ENCODE peak calls at places on chromosomes 2 and 18, in six cellular contexts. One of them, this sample, is unnamed.

GRCh38 chr2:217466104-217466503 is 536.7 kb downstream of the TNS1 start:
- DNase-seq in GM12878: no peak
- DNase-seq in K562: no peak
- DNase-seq in GM12891: no peak
- DNase-seq in HepG2: no peak
- DNase-seq in H1: no peak
- DNase-seq in this sample: no peak

GRCh38 chr2:127047054-127047453 is 59.9 kb downstream of the BIN1 start:
- DNase-seq in GM12878: no peak
- DNase-seq in K562: no peak
- DNase-seq in GM12891: no peak
- DNase-seq in HepG2: no peak
- DNase-seq in H1: no peak
- DNase-seq in this sample: no peak

GRCh38 chr18:3456686-3457069 is 6.7 kb downstream of the TGIF1 start:
- DNase-seq in GM12878: no peak
- DNase-seq in K562: no peak
- DNase-seq in GM12891: no peak
- DNase-seq in HepG2: peak
- DNase-seq in H1: no peak
- DNase-seq in this sample: no peak

GRCh38 chr2:111250448-111251030 is 129.8 kb downstream of the BCL2L11 start:
- DNase-seq in GM12878: no peak
- DNase-seq in K562: no peak
- DNase-seq in GM12891: no peak
- DNase-seq in HepG2: peak
- DNase-seq in H1: no peak
- DNase-seq in this sample: no peak

GRCh38 chr2:36570416-36570815 is 27.6 kb downstream of the FEZ2 start:
- DNase-seq in GM12878: no peak
- DNase-seq in K562: no peak
- DNase-seq in GM12891: no peak
- DNase-seq in HepG2: no peak
- DNase-seq in H1: no peak
- DNase-seq in this sample: no peak

GRCh38 chr18:58559427-58560186 is 69.3 kb downstream of the ALPK2 start:
- DNase-seq in GM12878: no peak
- DNase-seq in K562: no peak
- DNase-seq in GM12891: no peak
- DNase-seq in HepG2: no peak
- DNase-seq in H1: no peak
- DNase-seq in this sample: no peak

GRCh38 chr18:43061816-43062215 is 53.7 kb downstream of the RIT2 start:
- DNase-seq in GM12878: no peak
- DNase-seq in K562: no peak
- DNase-seq in GM12891: no peak
- DNase-seq in HepG2: no peak
- DNase-seq in H1: no peak
- DNase-seq in this sample: no peak

GRCh38 chr2:125745514-125745913 is 910.4 kb upstream of the GYPC start:
- DNase-seq in GM12878: peak
- DNase-seq in K562: peak
- DNase-seq in GM12891: no peak
- DNase-seq in HepG2: peak
- DNase-seq in H1: peak
- DNase-seq in this sample: no peak

GRCh38 chr18:9575558-9575957 is 38.8 kb downstream of the PPP4R1 start:
- DNase-seq in GM12878: no peak
- DNase-seq in K562: peak
- DNase-seq in GM12891: no peak
- DNase-seq in HepG2: peak
- DNase-seq in H1: no peak
- DNase-seq in this sample: peak

GRCh38 chr2:170017848-170018492 is 160.0 kb upstream of the MYO3B start:
- DNase-seq in GM12878: no peak
- DNase-seq in K562: no peak
- DNase-seq in GM12891: no peak
- DNase-seq in HepG2: no peak
- DNase-seq in H1: no peak
- DNase-seq in this sample: no peak

GRCh38 chr2:19435815-19436214 is 77.4 kb upstream of the OSR1 start:
- DNase-seq in GM12878: no peak
- DNase-seq in K562: no peak
- DNase-seq in GM12891: no peak
- DNase-seq in HepG2: no peak
- DNase-seq in H1: no peak
- DNase-seq in this sample: no peak

GRCh38 chr2:71597749-71598148 is 144.4 kb downstream of the DYSF start:
- DNase-seq in GM12878: no peak
- DNase-seq in K562: no peak
- DNase-seq in GM12891: no peak
- DNase-seq in HepG2: no peak
- DNase-seq in H1: no peak
- DNase-seq in this sample: no peak

GRCh38 chr2:134905168-134905567 is 13.5 kb upstream of the CCNT2 start:
- DNase-seq in GM12878: no peak
- DNase-seq in K562: no peak
- DNase-seq in GM12891: no peak
- DNase-seq in HepG2: no peak
- DNase-seq in H1: no peak
- DNase-seq in this sample: no peak

GRCh38 chr18:824179-824578 is 12.1 kb upstream of the YES1 start:
- DNase-seq in GM12878: no peak
- DNase-seq in K562: peak
- DNase-seq in GM12891: no peak
- DNase-seq in HepG2: peak
- DNase-seq in H1: no peak
- DNase-seq in this sample: no peak

GRCh38 chr2:232632904-232633412 is 446 bp upstream of the EFHD1 start:
- DNase-seq in GM12878: no peak
- DNase-seq in K562: peak
- DNase-seq in GM12891: no peak
- DNase-seq in HepG2: no peak
- DNase-seq in H1: no peak
- DNase-seq in this sample: no peak

GRCh38 chr2:215680605-215681598 is 245.0 kb upstream of the FN1 start:
- DNase-seq in GM12878: peak
- DNase-seq in K562: no peak
- DNase-seq in GM12891: no peak
- DNase-seq in HepG2: peak
- DNase-seq in H1: no peak
- DNase-seq in this sample: no peak

GRCh38 chr18:3153107-3153704 is 66.6 kb downstream of the MYOM1 start:
- DNase-seq in GM12878: peak
- DNase-seq in K562: no peak
- DNase-seq in GM12891: no peak
- DNase-seq in HepG2: peak
- DNase-seq in H1: no peak
- DNase-seq in this sample: no peak

GRCh38 chr18:77422974-77423373 is 173.3 kb downstream of the GALR1 start:
- DNase-seq in GM12878: no peak
- DNase-seq in K562: no peak
- DNase-seq in GM12891: no peak
- DNase-seq in HepG2: no peak
- DNase-seq in H1: no peak
- DNase-seq in this sample: no peak

GRCh38 chr2:51971136-51971535 is 939.2 kb upstream of the NRXN1 start:
- DNase-seq in GM12878: no peak
- DNase-seq in K562: no peak
- DNase-seq in GM12891: no peak
- DNase-seq in HepG2: no peak
- DNase-seq in H1: no peak
- DNase-seq in this sample: no peak

GRCh38 chr18:48227206-48227605 is 182.0 kb downstream of the ZBTB7C start:
- DNase-seq in GM12878: no peak
- DNase-seq in K562: no peak
- DNase-seq in GM12891: no peak
- DNase-seq in HepG2: no peak
- DNase-seq in H1: no peak
- DNase-seq in this sample: no peak

GRCh38 chr2:232327089-232328037 is 51.2 kb upstream of the ALPP start:
- DNase-seq in GM12878: no peak
- DNase-seq in K562: peak
- DNase-seq in GM12891: peak
- DNase-seq in HepG2: peak
- DNase-seq in H1: peak
- DNase-seq in this sample: peak

GRCh38 chr18:715626-716025 is 3.2 kb upstream of the ENOSF1 start:
- DNase-seq in GM12878: no peak
- DNase-seq in K562: no peak
- DNase-seq in GM12891: no peak
- DNase-seq in HepG2: no peak
- DNase-seq in H1: no peak
- DNase-seq in this sample: no peak

GRCh38 chr2:64799592-64800252 is 146.0 kb upstream of the SERTAD2 start:
- DNase-seq in GM12878: no peak
- DNase-seq in K562: no peak
- DNase-seq in GM12891: no peak
- DNase-seq in HepG2: no peak
- DNase-seq in H1: no peak
- DNase-seq in this sample: no peak

GRCh38 chr2:44310287-44310686 is 35.0 kb downstream of the SLC3A1 start:
- DNase-seq in GM12878: no peak
- DNase-seq in K562: no peak
- DNase-seq in GM12891: no peak
- DNase-seq in HepG2: no peak
- DNase-seq in H1: no peak
- DNase-seq in this sample: no peak

GRCh38 chr2:232568161-232568560 is 17.7 kb downstream of the EIF4E2 start:
- DNase-seq in GM12878: no peak
- DNase-seq in K562: no peak
- DNase-seq in GM12891: no peak
- DNase-seq in HepG2: no peak
- DNase-seq in H1: no peak
- DNase-seq in this sample: no peak

GRCh38 chr2:180291060-180291459 is 284.0 kb upstream of the CWC22 start:
- DNase-seq in GM12878: no peak
- DNase-seq in K562: no peak
- DNase-seq in GM12891: no peak
- DNase-seq in HepG2: no peak
- DNase-seq in H1: no peak
- DNase-seq in this sample: no peak

GRCh38 chr2:84276585-84277255 is 182.4 kb downstream of the SUCLG1 start:
- DNase-seq in GM12878: no peak
- DNase-seq in K562: no peak
- DNase-seq in GM12891: no peak
- DNase-seq in HepG2: no peak
- DNase-seq in H1: no peak
- DNase-seq in this sample: no peak

DNA sequence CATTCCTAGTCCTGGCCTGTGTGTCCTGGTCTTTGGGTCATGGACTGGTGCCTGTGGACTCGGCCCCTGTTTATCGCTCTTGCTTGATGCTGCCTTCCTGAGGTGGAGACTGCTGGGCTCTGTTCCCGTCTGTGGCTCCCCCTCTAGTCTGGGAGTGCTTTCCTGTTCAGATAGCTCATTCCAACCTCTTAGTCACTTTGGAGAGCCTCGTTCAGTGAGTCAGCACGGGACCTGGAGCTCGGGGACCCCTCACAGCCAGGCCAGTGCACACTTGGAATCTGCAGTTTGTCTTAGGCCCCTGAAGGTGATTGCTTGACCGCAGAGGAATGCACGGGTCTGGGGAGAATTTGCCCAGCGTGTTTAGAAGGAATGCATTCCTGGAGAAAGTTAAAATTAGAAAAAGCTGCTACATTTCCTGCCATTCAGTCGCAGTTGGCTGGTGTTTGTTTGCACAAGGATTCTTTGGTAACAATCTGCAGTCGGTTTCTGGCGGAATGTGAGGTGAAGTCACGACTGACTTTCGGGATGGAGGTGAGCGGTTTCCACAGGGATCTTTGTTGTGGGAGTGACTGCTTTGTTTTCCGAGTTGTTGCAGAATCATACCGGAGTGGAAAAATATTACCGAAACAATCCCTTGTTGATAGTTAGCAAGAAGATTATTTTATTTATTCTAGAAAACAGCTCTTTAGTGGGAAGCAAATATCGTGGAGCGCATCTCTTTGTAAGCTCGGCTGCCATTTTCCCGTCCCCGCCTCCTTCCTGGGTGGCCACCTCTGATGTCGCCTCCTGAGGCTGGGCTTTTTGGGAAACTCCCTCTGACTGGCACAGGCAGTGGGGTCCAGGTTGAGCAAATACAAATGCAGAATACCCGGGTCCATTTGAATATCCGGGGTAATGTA is 29.6 kb downstream of the SH3BP4 start:
- DNase-seq in GM12878: no peak
- DNase-seq in K562: no peak
- DNase-seq in GM12891: no peak
- DNase-seq in HepG2: peak
- DNase-seq in H1: peak
- DNase-seq in this sample: no peak
- TF ChIP-seq POLR2A in GM12878: no peak
- TF ChIP-seq POLR2A in K562: no peak
- TF ChIP-seq POLR2A in GM12891: no peak
- TF ChIP-seq POLR2A in HepG2: peak
- TF ChIP-seq POLR2A in H1: no peak
- TF ChIP-seq POLR2A in this sample: no peak

DNA sequence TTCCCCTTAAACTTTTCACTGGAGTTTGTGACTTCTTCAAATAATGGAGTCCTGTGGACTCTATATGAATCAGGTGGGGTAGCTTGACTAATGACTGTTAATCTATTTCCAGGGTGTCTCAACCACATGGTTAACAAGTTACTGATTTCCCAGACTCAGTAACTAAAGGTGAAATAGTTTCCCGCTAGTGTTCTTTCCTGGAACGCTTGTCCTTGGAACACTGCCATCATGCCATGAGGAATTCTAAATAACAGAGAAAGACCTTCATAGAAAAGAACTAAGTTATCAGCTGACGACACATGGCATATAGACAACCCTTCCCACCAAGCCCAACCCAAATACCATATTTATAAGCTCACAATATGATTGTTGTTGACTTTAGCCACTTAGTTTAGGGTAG is 1027.9 kb upstream of the FAM98A start:
- DNase-seq in GM12878: no peak
- DNase-seq in K562: no peak
- DNase-seq in GM12891: no peak
- DNase-seq in HepG2: no peak
- DNase-seq in H1: no peak
- DNase-seq in this sample: no peak
- TF ChIP-seq TAF1 in GM12878: no peak
- TF ChIP-seq TAF1 in K562: no peak
- TF ChIP-seq TAF1 in GM12891: no peak
- TF ChIP-seq TAF1 in HepG2: no peak
- TF ChIP-seq TAF1 in H1: no peak
- TF ChIP-seq TAF1 in this sample: no peak

GRCh38 chr18:50654658-50655550 is 95.0 kb downstream of the MAPK4 start:
- DNase-seq in GM12878: no peak
- DNase-seq in K562: no peak
- DNase-seq in GM12891: no peak
- DNase-seq in HepG2: peak
- DNase-seq in H1: no peak
- DNase-seq in this sample: no peak
- TF ChIP-seq POLR2AphosphoS5 in GM12878: no peak
- TF ChIP-seq POLR2AphosphoS5 in K562: no peak
- TF ChIP-seq POLR2AphosphoS5 in GM12891: no peak
- TF ChIP-seq POLR2AphosphoS5 in HepG2: no peak
- TF ChIP-seq POLR2AphosphoS5 in H1: no peak
- TF ChIP-seq POLR2AphosphoS5 in this sample: no peak

DNA sequence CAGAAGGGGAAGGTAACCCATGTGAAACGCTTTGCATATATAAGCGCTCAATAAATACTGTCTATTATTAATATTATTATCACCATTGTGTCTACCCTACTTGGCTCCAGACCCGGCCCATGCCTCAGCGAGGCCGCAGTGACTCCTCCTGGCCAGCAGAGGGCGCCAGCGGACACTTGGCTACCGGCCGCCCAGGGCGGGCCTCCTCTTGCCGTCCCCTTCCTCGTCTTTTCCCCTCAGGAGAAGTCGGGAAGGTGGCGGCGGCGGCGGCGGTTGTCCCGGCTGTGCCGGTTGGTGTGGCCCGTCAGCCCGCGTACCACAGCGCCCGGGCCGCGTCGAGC is at the start of gene AGFG1:
- DNase-seq in GM12878: no peak
- DNase-seq in K562: peak
- DNase-seq in GM12891: peak
- DNase-seq in HepG2: peak
- DNase-seq in H1: no peak
- DNase-seq in this sample: peak
- TF ChIP-seq POLR2A in GM12878: peak
- TF ChIP-seq POLR2A in K562: peak
- TF ChIP-seq POLR2A in GM12891: no peak
- TF ChIP-seq POLR2A in HepG2: peak
- TF ChIP-seq POLR2A in H1: peak
- TF ChIP-seq POLR2A in this sample: peak